ENCODE peak calls at places on chromosomes 1 and 21, in five cellular contexts. L, V, E, H and A are unnamed samples.

GRCh38 chr21:46157987-46158451 is 2.6 kb upstream of the FTCD start:
- DNase-seq in V (no peak), H (no peak), E (no peak), L (no peak), A (no peak)

GRCh38 chr1:160777486-160778089 is 18.4 kb upstream of the LY9 start:
- DNase-seq in V (peak), E (peak), H (no peak), L (peak), A (no peak)

GRCh38 chr21:46322351-46323226 is 1.1 kb downstream of the C21orf58 start:
- DNase-seq in E (peak), V (peak), L (no peak), H (no peak), A (no peak)

GRCh38 chr1:236143104-236143948 is 987 bp downstream of the GPR137B start:
- DNase-seq in V (no peak), E (peak), H (peak), L (no peak), A (no peak)

GRCh38 chr1:40318476-40318875 is 1.4 kb upstream of the COL9A2 start:
- DNase-seq in E (no peak), L (no peak), V (no peak), H (no peak), A (no peak)

GRCh38 chr21:42495765-42496119 is 282 bp downstream of the RSPH1 start:
- DNase-seq in V (peak), E (no peak), H (no peak), L (peak), A (no peak)

GRCh38 chr1:221635305-221635704 is 106.6 kb downstream of the DUSP10 start:
- DNase-seq in L (no peak), H (no peak), V (no peak), E (no peak), A (no peak)

GRCh38 chr1:58944439-58944838 is 160.6 kb upstream of the JUN start:
- DNase-seq in L (no peak), H (no peak), V (no peak), E (no peak), A (no peak)

GRCh38 chr1:224201853-224202252 is 18.8 kb downstream of the DEGS1 start:
- DNase-seq in H (no peak), V (no peak), L (no peak), E (no peak), A (no peak)

GRCh38 chr1:1306661-1307260 is 969 bp downstream of the ACAP3 start:
- DNase-seq in H (no peak), V (no peak), L (no peak), E (no peak), A (no peak)

GRCh38 chr1:30410153-30410851 is 313.1 kb downstream of the MATN1 start:
- DNase-seq in L (no peak), E (no peak), H (peak), V (no peak), A (peak)

GRCh38 chr1:201170533-201171062 is 16.3 kb upstream of the TMEM9 start:
- DNase-seq in V (peak), H (peak), E (peak), L (peak), A (peak)

GRCh38 chr1:224499204-224499603 is 64.6 kb upstream of the WDR26 start:
- DNase-seq in L (no peak), E (no peak), V (no peak), H (no peak), A (no peak)

GRCh38 chr1:48530727-48531351 is 58.8 kb upstream of the SPATA6 start:
- DNase-seq in L (peak), V (peak), E (peak), H (no peak), A (no peak)